ENCODE peak calls at places on chromosomes 11 and 22, in seven cellular contexts. One of them, this sample, is unnamed.

GRCh38 chr11:21229224-21229623 is 559.8 kb downstream of the NELL1 start:
- DNase-seq in stimulated activated CD4-positive, alpha-beta T cell treated with anti-CD3 and anti-CD28 coated beads, Interleukin-1b, Interleukin-23, amount 100 ng/mL, for 24 hours: no peak
- DNase-seq in WERI-Rb-1: no peak
- DNase-seq in stimulated activated naive CD8-positive, alpha-beta T cell treated with anti-CD3 and anti-CD28 coated beads, Interleukin-15, Interleukin-2, amounts not matched to agents 100 U/mL and 50 U/mL, for 24 hours: no peak
- DNase-seq in HAP-1: no peak
- DNase-seq in Ammon's horn: no peak
- DNase-seq in Right ventricle myocardium inferior: no peak
- DNase-seq in this sample: no peak

GRCh38 chr11:28133146-28133545 is 25.0 kb downstream of the METTL15 start:
- DNase-seq in stimulated activated CD4-positive, alpha-beta T cell treated with anti-CD3 and anti-CD28 coated beads, Interleukin-1b, Interleukin-23, amount 100 ng/mL, for 24 hours: no peak
- DNase-seq in WERI-Rb-1: no peak
- DNase-seq in stimulated activated naive CD8-positive, alpha-beta T cell treated with anti-CD3 and anti-CD28 coated beads, Interleukin-15, Interleukin-2, amounts not matched to agents 100 U/mL and 50 U/mL, for 24 hours: no peak
- DNase-seq in HAP-1: no peak
- DNase-seq in Ammon's horn: no peak
- DNase-seq in Right ventricle myocardium inferior: no peak
- DNase-seq in this sample: no peak

GRCh38 chr11:27839226-27839913 is 139.1 kb upstream of the BDNF start:
- DNase-seq in stimulated activated CD4-positive, alpha-beta T cell treated with anti-CD3 and anti-CD28 coated beads, Interleukin-1b, Interleukin-23, amount 100 ng/mL, for 24 hours: no peak
- DNase-seq in WERI-Rb-1: no peak
- DNase-seq in stimulated activated naive CD8-positive, alpha-beta T cell treated with anti-CD3 and anti-CD28 coated beads, Interleukin-15, Interleukin-2, amounts not matched to agents 100 U/mL and 50 U/mL, for 24 hours: no peak
- DNase-seq in HAP-1: no peak
- DNase-seq in Ammon's horn: no peak
- DNase-seq in Right ventricle myocardium inferior: no peak
- DNase-seq in this sample: no peak

GRCh38 chr11:72758304-72758689 is 6.1 kb upstream of the ARAP1 start:
- DNase-seq in stimulated activated CD4-positive, alpha-beta T cell treated with anti-CD3 and anti-CD28 coated beads, Interleukin-1b, Interleukin-23, amount 100 ng/mL, for 24 hours: no peak
- DNase-seq in WERI-Rb-1: no peak
- DNase-seq in stimulated activated naive CD8-positive, alpha-beta T cell treated with anti-CD3 and anti-CD28 coated beads, Interleukin-15, Interleukin-2, amounts not matched to agents 100 U/mL and 50 U/mL, for 24 hours: no peak
- DNase-seq in HAP-1: no peak
- DNase-seq in Ammon's horn: no peak
- DNase-seq in Right ventricle myocardium inferior: peak
- DNase-seq in this sample: no peak

GRCh38 chr22:44710474-44711235 is 8.7 kb downstream of the PRR5 start:
- DNase-seq in stimulated activated CD4-positive, alpha-beta T cell treated with anti-CD3 and anti-CD28 coated beads, Interleukin-1b, Interleukin-23, amount 100 ng/mL, for 24 hours: no peak
- DNase-seq in WERI-Rb-1: no peak
- DNase-seq in stimulated activated naive CD8-positive, alpha-beta T cell treated with anti-CD3 and anti-CD28 coated beads, Interleukin-15, Interleukin-2, amounts not matched to agents 100 U/mL and 50 U/mL, for 24 hours: peak
- DNase-seq in HAP-1: no peak
- DNase-seq in Ammon's horn: no peak
- DNase-seq in Right ventricle myocardium inferior: no peak
- DNase-seq in this sample: no peak

GRCh38 chr11:115741376-115741775 is 237.2 kb upstream of the CADM1 start:
- DNase-seq in stimulated activated CD4-positive, alpha-beta T cell treated with anti-CD3 and anti-CD28 coated beads, Interleukin-1b, Interleukin-23, amount 100 ng/mL, for 24 hours: no peak
- DNase-seq in WERI-Rb-1: no peak
- DNase-seq in stimulated activated naive CD8-positive, alpha-beta T cell treated with anti-CD3 and anti-CD28 coated beads, Interleukin-15, Interleukin-2, amounts not matched to agents 100 U/mL and 50 U/mL, for 24 hours: no peak
- DNase-seq in HAP-1: peak
- DNase-seq in Ammon's horn: no peak
- DNase-seq in Right ventricle myocardium inferior: no peak
- DNase-seq in this sample: no peak

GRCh38 chr11:40517122-40517521 is 942.3 kb downstream of the LRRC4C start:
- DNase-seq in stimulated activated CD4-positive, alpha-beta T cell treated with anti-CD3 and anti-CD28 coated beads, Interleukin-1b, Interleukin-23, amount 100 ng/mL, for 24 hours: no peak
- DNase-seq in WERI-Rb-1: no peak
- DNase-seq in stimulated activated naive CD8-positive, alpha-beta T cell treated with anti-CD3 and anti-CD28 coated beads, Interleukin-15, Interleukin-2, amounts not matched to agents 100 U/mL and 50 U/mL, for 24 hours: no peak
- DNase-seq in HAP-1: no peak
- DNase-seq in Ammon's horn: no peak
- DNase-seq in Right ventricle myocardium inferior: no peak
- DNase-seq in this sample: no peak

GRCh38 chr11:44884056-44884455 is 66.6 kb downstream of the TP53I11 start:
- DNase-seq in stimulated activated CD4-positive, alpha-beta T cell treated with anti-CD3 and anti-CD28 coated beads, Interleukin-1b, Interleukin-23, amount 100 ng/mL, for 24 hours: no peak
- DNase-seq in WERI-Rb-1: no peak
- DNase-seq in stimulated activated naive CD8-positive, alpha-beta T cell treated with anti-CD3 and anti-CD28 coated beads, Interleukin-15, Interleukin-2, amounts not matched to agents 100 U/mL and 50 U/mL, for 24 hours: no peak
- DNase-seq in HAP-1: no peak
- DNase-seq in Ammon's horn: no peak
- DNase-seq in Right ventricle myocardium inferior: peak
- DNase-seq in this sample: no peak

GRCh38 chr11:44383246-44383645 is 73.3 kb upstream of the ALX4 start:
- DNase-seq in stimulated activated CD4-positive, alpha-beta T cell treated with anti-CD3 and anti-CD28 coated beads, Interleukin-1b, Interleukin-23, amount 100 ng/mL, for 24 hours: no peak
- DNase-seq in WERI-Rb-1: no peak
- DNase-seq in stimulated activated naive CD8-positive, alpha-beta T cell treated with anti-CD3 and anti-CD28 coated beads, Interleukin-15, Interleukin-2, amounts not matched to agents 100 U/mL and 50 U/mL, for 24 hours: no peak
- DNase-seq in HAP-1: no peak
- DNase-seq in Ammon's horn: no peak
- DNase-seq in Right ventricle myocardium inferior: no peak
- DNase-seq in this sample: no peak

GRCh38 chr11:67607507-67607906 is 771 bp downstream of the NDUFV1 start:
- DNase-seq in stimulated activated CD4-positive, alpha-beta T cell treated with anti-CD3 and anti-CD28 coated beads, Interleukin-1b, Interleukin-23, amount 100 ng/mL, for 24 hours: no peak
- DNase-seq in WERI-Rb-1: no peak
- DNase-seq in stimulated activated naive CD8-positive, alpha-beta T cell treated with anti-CD3 and anti-CD28 coated beads, Interleukin-15, Interleukin-2, amounts not matched to agents 100 U/mL and 50 U/mL, for 24 hours: no peak
- DNase-seq in HAP-1: no peak
- DNase-seq in Ammon's horn: no peak
- DNase-seq in Right ventricle myocardium inferior: no peak
- DNase-seq in this sample: no peak

GRCh38 chr11:109745996-109746625 is 324.1 kb downstream of the C11orf87 start:
- DNase-seq in stimulated activated CD4-positive, alpha-beta T cell treated with anti-CD3 and anti-CD28 coated beads, Interleukin-1b, Interleukin-23, amount 100 ng/mL, for 24 hours: no peak
- DNase-seq in WERI-Rb-1: no peak
- DNase-seq in stimulated activated naive CD8-positive, alpha-beta T cell treated with anti-CD3 and anti-CD28 coated beads, Interleukin-15, Interleukin-2, amounts not matched to agents 100 U/mL and 50 U/mL, for 24 hours: no peak
- DNase-seq in HAP-1: no peak
- DNase-seq in Ammon's horn: no peak
- DNase-seq in Right ventricle myocardium inferior: no peak
- DNase-seq in this sample: no peak

GRCh38 chr11:76670475-76671235 is at the start of gene LRRC32:
- DNase-seq in stimulated activated CD4-positive, alpha-beta T cell treated with anti-CD3 and anti-CD28 coated beads, Interleukin-1b, Interleukin-23, amount 100 ng/mL, for 24 hours: no peak
- DNase-seq in WERI-Rb-1: peak
- DNase-seq in stimulated activated naive CD8-positive, alpha-beta T cell treated with anti-CD3 and anti-CD28 coated beads, Interleukin-15, Interleukin-2, amounts not matched to agents 100 U/mL and 50 U/mL, for 24 hours: peak
- DNase-seq in HAP-1: peak
- DNase-seq in Ammon's horn: no peak
- DNase-seq in Right ventricle myocardium inferior: peak
- DNase-seq in this sample: no peak

GRCh38 chr11:72072348-72072747 is 8.0 kb downstream of the NUMA1 start:
- DNase-seq in stimulated activated CD4-positive, alpha-beta T cell treated with anti-CD3 and anti-CD28 coated beads, Interleukin-1b, Interleukin-23, amount 100 ng/mL, for 24 hours: no peak
- DNase-seq in WERI-Rb-1: no peak
- DNase-seq in stimulated activated naive CD8-positive, alpha-beta T cell treated with anti-CD3 and anti-CD28 coated beads, Interleukin-15, Interleukin-2, amounts not matched to agents 100 U/mL and 50 U/mL, for 24 hours: no peak
- DNase-seq in HAP-1: no peak
- DNase-seq in Ammon's horn: no peak
- DNase-seq in Right ventricle myocardium inferior: no peak
- DNase-seq in this sample: no peak

GRCh38 chr22:25602924-25603323 is 38.4 kb downstream of the GRK3 start:
- DNase-seq in stimulated activated CD4-positive, alpha-beta T cell treated with anti-CD3 and anti-CD28 coated beads, Interleukin-1b, Interleukin-23, amount 100 ng/mL, for 24 hours: no peak
- DNase-seq in WERI-Rb-1: no peak
- DNase-seq in stimulated activated naive CD8-positive, alpha-beta T cell treated with anti-CD3 and anti-CD28 coated beads, Interleukin-15, Interleukin-2, amounts not matched to agents 100 U/mL and 50 U/mL, for 24 hours: no peak
- DNase-seq in HAP-1: no peak
- DNase-seq in Ammon's horn: no peak
- DNase-seq in Right ventricle myocardium inferior: no peak
- DNase-seq in this sample: no peak

GRCh38 chr11:61736310-61736709 is 16.1 kb upstream of the MYRF start:
- DNase-seq in stimulated activated CD4-positive, alpha-beta T cell treated with anti-CD3 and anti-CD28 coated beads, Interleukin-1b, Interleukin-23, amount 100 ng/mL, for 24 hours: no peak
- DNase-seq in WERI-Rb-1: no peak
- DNase-seq in stimulated activated naive CD8-positive, alpha-beta T cell treated with anti-CD3 and anti-CD28 coated beads, Interleukin-15, Interleukin-2, amounts not matched to agents 100 U/mL and 50 U/mL, for 24 hours: no peak
- DNase-seq in HAP-1: no peak
- DNase-seq in Ammon's horn: no peak
- DNase-seq in Right ventricle myocardium inferior: no peak
- DNase-seq in this sample: no peak

GRCh38 chr11:68342459-68343158 is 30.2 kb downstream of the LRP5 start:
- DNase-seq in stimulated activated CD4-positive, alpha-beta T cell treated with anti-CD3 and anti-CD28 coated beads, Interleukin-1b, Interleukin-23, amount 100 ng/mL, for 24 hours: no peak
- DNase-seq in WERI-Rb-1: no peak
- DNase-seq in stimulated activated naive CD8-positive, alpha-beta T cell treated with anti-CD3 and anti-CD28 coated beads, Interleukin-15, Interleukin-2, amounts not matched to agents 100 U/mL and 50 U/mL, for 24 hours: no peak
- DNase-seq in HAP-1: no peak
- DNase-seq in Ammon's horn: no peak
- DNase-seq in Right ventricle myocardium inferior: no peak
- DNase-seq in this sample: peak

GRCh38 chr22:46028069-46028991 is 51.4 kb upstream of the WNT7B start:
- DNase-seq in stimulated activated CD4-positive, alpha-beta T cell treated with anti-CD3 and anti-CD28 coated beads, Interleukin-1b, Interleukin-23, amount 100 ng/mL, for 24 hours: no peak
- DNase-seq in WERI-Rb-1: no peak
- DNase-seq in stimulated activated naive CD8-positive, alpha-beta T cell treated with anti-CD3 and anti-CD28 coated beads, Interleukin-15, Interleukin-2, amounts not matched to agents 100 U/mL and 50 U/mL, for 24 hours: no peak
- DNase-seq in HAP-1: no peak
- DNase-seq in Ammon's horn: no peak
- DNase-seq in Right ventricle myocardium inferior: no peak
- DNase-seq in this sample: no peak

GRCh38 chr11:135023499-135023898 is 611.5 kb upstream of the B3GAT1 start:
- DNase-seq in stimulated activated CD4-positive, alpha-beta T cell treated with anti-CD3 and anti-CD28 coated beads, Interleukin-1b, Interleukin-23, amount 100 ng/mL, for 24 hours: no peak
- DNase-seq in WERI-Rb-1: no peak
- DNase-seq in stimulated activated naive CD8-positive, alpha-beta T cell treated with anti-CD3 and anti-CD28 coated beads, Interleukin-15, Interleukin-2, amounts not matched to agents 100 U/mL and 50 U/mL, for 24 hours: no peak
- DNase-seq in HAP-1: no peak
- DNase-seq in Ammon's horn: no peak
- DNase-seq in Right ventricle myocardium inferior: no peak
- DNase-seq in this sample: no peak

GRCh38 chr11:46414466-46414796 is 22.9 kb upstream of the CHRM4 start:
- DNase-seq in stimulated activated CD4-positive, alpha-beta T cell treated with anti-CD3 and anti-CD28 coated beads, Interleukin-1b, Interleukin-23, amount 100 ng/mL, for 24 hours: no peak
- DNase-seq in WERI-Rb-1: no peak
- DNase-seq in stimulated activated naive CD8-positive, alpha-beta T cell treated with anti-CD3 and anti-CD28 coated beads, Interleukin-15, Interleukin-2, amounts not matched to agents 100 U/mL and 50 U/mL, for 24 hours: no peak
- DNase-seq in HAP-1: no peak
- DNase-seq in Ammon's horn: no peak
- DNase-seq in Right ventricle myocardium inferior: no peak
- DNase-seq in this sample: no peak

GRCh38 chr22:40826984-40827741 is 8.0 kb upstream of the SLC25A17 start:
- DNase-seq in stimulated activated CD4-positive, alpha-beta T cell treated with anti-CD3 and anti-CD28 coated beads, Interleukin-1b, Interleukin-23, amount 100 ng/mL, for 24 hours: no peak
- DNase-seq in WERI-Rb-1: no peak
- DNase-seq in stimulated activated naive CD8-positive, alpha-beta T cell treated with anti-CD3 and anti-CD28 coated beads, Interleukin-15, Interleukin-2, amounts not matched to agents 100 U/mL and 50 U/mL, for 24 hours: no peak
- DNase-seq in HAP-1: no peak
- DNase-seq in Ammon's horn: no peak
- DNase-seq in Right ventricle myocardium inferior: no peak
- DNase-seq in this sample: no peak

GRCh38 chr22:31036671-31037550 is 44.2 kb upstream of the SMTN start:
- DNase-seq in stimulated activated CD4-positive, alpha-beta T cell treated with anti-CD3 and anti-CD28 coated beads, Interleukin-1b, Interleukin-23, amount 100 ng/mL, for 24 hours: no peak
- DNase-seq in WERI-Rb-1: no peak
- DNase-seq in stimulated activated naive CD8-positive, alpha-beta T cell treated with anti-CD3 and anti-CD28 coated beads, Interleukin-15, Interleukin-2, amounts not matched to agents 100 U/mL and 50 U/mL, for 24 hours: no peak
- DNase-seq in HAP-1: no peak
- DNase-seq in Ammon's horn: no peak
- DNase-seq in Right ventricle myocardium inferior: no peak
- DNase-seq in this sample: no peak

GRCh38 chr11:117816151-117816741 is 8.3 kb downstream of the FXYD2 start:
- DNase-seq in stimulated activated CD4-positive, alpha-beta T cell treated with anti-CD3 and anti-CD28 coated beads, Interleukin-1b, Interleukin-23, amount 100 ng/mL, for 24 hours: no peak
- DNase-seq in WERI-Rb-1: peak
- DNase-seq in stimulated activated naive CD8-positive, alpha-beta T cell treated with anti-CD3 and anti-CD28 coated beads, Interleukin-15, Interleukin-2, amounts not matched to agents 100 U/mL and 50 U/mL, for 24 hours: no peak
- DNase-seq in HAP-1: peak
- DNase-seq in Ammon's horn: no peak
- DNase-seq in Right ventricle myocardium inferior: peak
- DNase-seq in this sample: no peak

GRCh38 chr22:50246242-50247175 is 1.7 kb upstream of the TUBGCP6 start:
- DNase-seq in stimulated activated CD4-positive, alpha-beta T cell treated with anti-CD3 and anti-CD28 coated beads, Interleukin-1b, Interleukin-23, amount 100 ng/mL, for 24 hours: no peak
- DNase-seq in WERI-Rb-1: no peak
- DNase-seq in stimulated activated naive CD8-positive, alpha-beta T cell treated with anti-CD3 and anti-CD28 coated beads, Interleukin-15, Interleukin-2, amounts not matched to agents 100 U/mL and 50 U/mL, for 24 hours: no peak
- DNase-seq in HAP-1: no peak
- DNase-seq in Ammon's horn: no peak
- DNase-seq in Right ventricle myocardium inferior: no peak
- DNase-seq in this sample: no peak

GRCh38 chr22:25598609-25599008 is 34.1 kb downstream of the GRK3 start:
- DNase-seq in stimulated activated CD4-positive, alpha-beta T cell treated with anti-CD3 and anti-CD28 coated beads, Interleukin-1b, Interleukin-23, amount 100 ng/mL, for 24 hours: no peak
- DNase-seq in WERI-Rb-1: no peak
- DNase-seq in stimulated activated naive CD8-positive, alpha-beta T cell treated with anti-CD3 and anti-CD28 coated beads, Interleukin-15, Interleukin-2, amounts not matched to agents 100 U/mL and 50 U/mL, for 24 hours: no peak
- DNase-seq in HAP-1: no peak
- DNase-seq in Ammon's horn: no peak
- DNase-seq in Right ventricle myocardium inferior: no peak
- DNase-seq in this sample: no peak

GRCh38 chr11:48095779-48096470 is 115.6 kb downstream of the PTPRJ start:
- DNase-seq in stimulated activated CD4-positive, alpha-beta T cell treated with anti-CD3 and anti-CD28 coated beads, Interleukin-1b, Interleukin-23, amount 100 ng/mL, for 24 hours: no peak
- DNase-seq in WERI-Rb-1: peak
- DNase-seq in stimulated activated naive CD8-positive, alpha-beta T cell treated with anti-CD3 and anti-CD28 coated beads, Interleukin-15, Interleukin-2, amounts not matched to agents 100 U/mL and 50 U/mL, for 24 hours: no peak
- DNase-seq in HAP-1: no peak
- DNase-seq in Ammon's horn: no peak
- DNase-seq in Right ventricle myocardium inferior: no peak
- DNase-seq in this sample: no peak

GRCh38 chr22:50548046-50548912 is 2.6 kb downstream of the KLHDC7B start:
- DNase-seq in stimulated activated CD4-positive, alpha-beta T cell treated with anti-CD3 and anti-CD28 coated beads, Interleukin-1b, Interleukin-23, amount 100 ng/mL, for 24 hours: no peak
- DNase-seq in WERI-Rb-1: no peak
- DNase-seq in stimulated activated naive CD8-positive, alpha-beta T cell treated with anti-CD3 and anti-CD28 coated beads, Interleukin-15, Interleukin-2, amounts not matched to agents 100 U/mL and 50 U/mL, for 24 hours: peak
- DNase-seq in HAP-1: no peak
- DNase-seq in Ammon's horn: no peak
- DNase-seq in Right ventricle myocardium inferior: no peak
- DNase-seq in this sample: no peak

GRCh38 chr11:80412604-80413003 is 971.8 kb upstream of the TENM4 start:
- DNase-seq in stimulated activated CD4-positive, alpha-beta T cell treated with anti-CD3 and anti-CD28 coated beads, Interleukin-1b, Interleukin-23, amount 100 ng/mL, for 24 hours: no peak
- DNase-seq in WERI-Rb-1: no peak
- DNase-seq in stimulated activated naive CD8-positive, alpha-beta T cell treated with anti-CD3 and anti-CD28 coated beads, Interleukin-15, Interleukin-2, amounts not matched to agents 100 U/mL and 50 U/mL, for 24 hours: no peak
- DNase-seq in HAP-1: no peak
- DNase-seq in Ammon's horn: no peak
- DNase-seq in Right ventricle myocardium inferior: no peak
- DNase-seq in this sample: no peak

GRCh38 chr11:120722539-120722938 is 211.0 kb downstream of the GRIK4 start:
- DNase-seq in stimulated activated CD4-positive, alpha-beta T cell treated with anti-CD3 and anti-CD28 coated beads, Interleukin-1b, Interleukin-23, amount 100 ng/mL, for 24 hours: no peak
- DNase-seq in WERI-Rb-1: no peak
- DNase-seq in stimulated activated naive CD8-positive, alpha-beta T cell treated with anti-CD3 and anti-CD28 coated beads, Interleukin-15, Interleukin-2, amounts not matched to agents 100 U/mL and 50 U/mL, for 24 hours: no peak
- DNase-seq in HAP-1: no peak
- DNase-seq in Ammon's horn: no peak
- DNase-seq in Right ventricle myocardium inferior: no peak
- DNase-seq in this sample: peak

GRCh38 chr22:42933783-42934144 is 76.7 kb upstream of the ARFGAP3 start:
- DNase-seq in stimulated activated CD4-positive, alpha-beta T cell treated with anti-CD3 and anti-CD28 coated beads, Interleukin-1b, Interleukin-23, amount 100 ng/mL, for 24 hours: no peak
- DNase-seq in WERI-Rb-1: no peak
- DNase-seq in stimulated activated naive CD8-positive, alpha-beta T cell treated with anti-CD3 and anti-CD28 coated beads, Interleukin-15, Interleukin-2, amounts not matched to agents 100 U/mL and 50 U/mL, for 24 hours: no peak
- DNase-seq in HAP-1: no peak
- DNase-seq in Ammon's horn: peak
- DNase-seq in Right ventricle myocardium inferior: no peak
- DNase-seq in this sample: no peak

GRCh38 chr22:41302016-41302767 is 867 bp downstream of the ZC3H7B start:
- DNase-seq in stimulated activated CD4-positive, alpha-beta T cell treated with anti-CD3 and anti-CD28 coated beads, Interleukin-1b, Interleukin-23, amount 100 ng/mL, for 24 hours: no peak
- DNase-seq in WERI-Rb-1: no peak
- DNase-seq in stimulated activated naive CD8-positive, alpha-beta T cell treated with anti-CD3 and anti-CD28 coated beads, Interleukin-15, Interleukin-2, amounts not matched to agents 100 U/mL and 50 U/mL, for 24 hours: peak
- DNase-seq in HAP-1: peak
- DNase-seq in Ammon's horn: no peak
- DNase-seq in Right ventricle myocardium inferior: no peak
- DNase-seq in this sample: no peak

This sample was measured in iPS DF 19.7.